ENCODE peak calls at places on chromosome 6, in nine cellular contexts. R is foreskin keratinocyte; F is CD8-positive, alpha-beta T cell; B is iris pigment epithelial cell; W is head of caudate nucleus; A is substantia nigra; L is naive B cell; N is thoracic aorta; D is cardiac fibroblast. K is an unnamed sample.

GRCh38 chr6:149915970-149916865 is 6.7 kb downstream of the RAET1G start:
- DNase-seq in R (no peak), F (no peak), B (no peak), W (no peak), A (no peak), L (no peak), N (no peak), D (no peak), K (no peak)

GRCh38 chr6:144286503-144287393 is 1.6 kb downstream of the UTRN start:
- DNase-seq in R (peak), F (no peak), B (peak), W (no peak), A (peak), L (peak), N (peak), D (peak), K (peak)

GRCh38 chr6:165573671-165574070 is 89.4 kb downstream of the PDE10A start:
- DNase-seq in R (no peak), F (no peak), B (peak), W (no peak), A (peak), L (no peak), N (no peak), D (peak), K (no peak)

GRCh38 chr6:160069050-160069454 is 52.6 kb upstream of the SLC22A1 start:
- DNase-seq in R (no peak), F (peak), B (no peak), W (no peak), A (no peak), L (peak), N (no peak), D (no peak), K (no peak)

GRCh38 chr6:105994522-105995402 is 91.4 kb upstream of the PRDM1 start:
- DNase-seq in R (peak), F (peak), B (peak), W (no peak), A (no peak), L (peak), N (no peak), D (peak), K (peak)

GRCh38 chr6:89044988-89045387 is 35.6 kb upstream of the PNRC1 start:
- DNase-seq in R (no peak), F (no peak), B (no peak), W (peak), A (peak), L (no peak), N (no peak), D (no peak), K (no peak)

GRCh38 chr6:79076160-79076559 is 1.9 kb downstream of the PHIP start:
- DNase-seq in R (peak), F (no peak), B (peak), W (no peak), A (no peak), L (no peak), N (no peak), D (peak), K (no peak)

GRCh38 chr6:167154291-167154690 is 3.5 kb downstream of the GPR31 start:
- DNase-seq in R (no peak), F (no peak), B (no peak), W (no peak), A (no peak), L (no peak), N (no peak), D (no peak), K (no peak)

GRCh38 chr6:120355822-120356221 is 978.5 kb downstream of the TBC1D32 start:
- DNase-seq in R (no peak), F (no peak), B (peak), W (no peak), A (no peak), L (no peak), N (no peak), D (peak), K (no peak)

GRCh38 chr6:29014729-29015608 is 9.9 kb upstream of the ZNF311 start:
- DNase-seq in R (no peak), F (no peak), B (peak), W (no peak), A (no peak), L (no peak), N (no peak), D (no peak), K (no peak)

GRCh38 chr6:111207141-111207858 is 120.0 kb downstream of the SLC16A10 start:
- DNase-seq in R (no peak), F (no peak), B (no peak), W (peak), A (no peak), L (no peak), N (no peak), D (peak), K (no peak)

GRCh38 chr6:150245148-150245547 is 102.3 kb downstream of the PPP1R14C start:
- DNase-seq in R (no peak), F (no peak), B (no peak), W (no peak), A (no peak), L (no peak), N (no peak), D (no peak), K (no peak)

GRCh38 chr6:85460951-85461805 is 11.3 kb downstream of the NT5E start:
- DNase-seq in R (no peak), F (peak), B (peak), W (no peak), A (no peak), L (peak), N (no peak), D (peak), K (peak)

GRCh38 chr6:14763616-14764015 is 482.3 kb upstream of the JARID2 start:
- DNase-seq in R (no peak), F (no peak), B (no peak), W (no peak), A (no peak), L (no peak), N (no peak), D (no peak), K (no peak)

GRCh38 chr6:108968746-108969316 is 120.6 kb downstream of the ARMC2 start:
- DNase-seq in R (no peak), F (no peak), B (no peak), W (no peak), A (no peak), L (no peak), N (no peak), D (no peak), K (no peak)

GRCh38 chr6:94956910-94957309 is 620.4 kb upstream of the MANEA start:
- DNase-seq in R (no peak), F (no peak), B (no peak), W (no peak), A (no peak), L (no peak), N (no peak), D (no peak), K (no peak)

GRCh38 chr6:109183109-109183508 is 87.8 kb downstream of the CEP57L1 start:
- DNase-seq in R (no peak), F (no peak), B (no peak), W (no peak), A (no peak), L (no peak), N (no peak), D (no peak), K (no peak)

GRCh38 chr6:133017581-133017980 is 203.2 kb downstream of the RPS12 start:
- DNase-seq in R (no peak), F (no peak), B (peak), W (no peak), A (no peak), L (no peak), N (no peak), D (peak), K (no peak)

GRCh38 chr6:106253731-106254130 is 71.8 kb downstream of the ATG5 start:
- DNase-seq in R (no peak), F (no peak), B (no peak), W (no peak), A (no peak), L (no peak), N (no peak), D (peak), K (no peak)

GRCh38 chr6:56335733-56336132 is 88.4 kb upstream of the COL21A1 start:
- DNase-seq in R (peak), F (no peak), B (peak), W (no peak), A (no peak), L (no peak), N (no peak), D (peak), K (no peak)

GRCh38 chr6:168583126-168583525 is 142.1 kb downstream of the SMOC2 start:
- DNase-seq in R (no peak), F (no peak), B (no peak), W (no peak), A (no peak), L (no peak), N (no peak), D (no peak), K (no peak)

GRCh38 chr6:38270367-38270766 is 369.4 kb downstream of the BTBD9 start:
- DNase-seq in R (no peak), F (no peak), B (no peak), W (no peak), A (no peak), L (no peak), N (no peak), D (no peak), K (no peak)

GRCh38 chr6:16725145-16725864 is 36.0 kb downstream of the ATXN1 start:
- DNase-seq in R (no peak), F (no peak), B (peak), W (no peak), A (no peak), L (no peak), N (no peak), D (peak), K (no peak)

GRCh38 chr6:154824076-154824475 is 90.9 kb downstream of the SCAF8 start:
- DNase-seq in R (no peak), F (no peak), B (no peak), W (no peak), A (no peak), L (no peak), N (no peak), D (peak), K (no peak)

GRCh38 chr6:164034602-164035140 is 620.2 kb downstream of the QKI start:
- DNase-seq in R (no peak), F (no peak), B (peak), W (no peak), A (no peak), L (no peak), N (no peak), D (no peak), K (no peak)

GRCh38 chr6:83884523-83884922 is 25.0 kb downstream of the CYB5R4 start:
- DNase-seq in R (no peak), F (no peak), B (peak), W (no peak), A (no peak), L (peak), N (no peak), D (peak), K (peak)

GRCh38 chr6:24799541-24799915 is 811 bp upstream of the ARMH2 start:
- DNase-seq in R (no peak), F (no peak), B (no peak), W (no peak), A (no peak), L (no peak), N (no peak), D (no peak), K (no peak)

K was measured in KG1.